ENCODE peak calls at places on chromosomes 11 and 22, in four cellular contexts. N, B, U and V are unnamed samples.

GRCh38 chr22:48565901-48566501 is 1261.7 kb downstream of the BRD1 start:
- DNase-seq in N (no peak), B (no peak), U (no peak), V (no peak)

GRCh38 chr22:42645341-42645937 is 3.8 kb downstream of the CYB5R3 start:
- DNase-seq in N (peak; percentile 42), B (no peak), U (no peak), V (no peak)

GRCh38 chr11:116730568-116730967 is 42.2 kb downstream of the BUD13 start:
- DNase-seq in N (peak; percentile 28), B (no peak), U (peak; percentile 40), V (no peak)

GRCh38 chr11:86183694-86184093 is 60.9 kb upstream of the EED start:
- DNase-seq in N (no peak), B (no peak), U (no peak), V (no peak)

GRCh38 chr11:76030286-76030685 is 176.0 kb downstream of the WNT11 start:
- DNase-seq in N (no peak), B (no peak), U (no peak), V (no peak)

GRCh38 chr22:40499187-40499753 is 128.9 kb downstream of the SGSM3 start:
- DNase-seq in N (no peak), B (no peak), U (no peak), V (no peak)

GRCh38 chr22:49979587-49980264 is 19.2 kb downstream of the PIM3 start:
- DNase-seq in N (no peak), B (no peak), U (peak; percentile 79), V (no peak)

GRCh38 chr11:69920500-69921428 is 101.5 kb upstream of the FGF3 start:
- DNase-seq in N (no peak), B (peak; percentile 38), U (peak; percentile 51), V (peak; percentile 26)

GRCh38 chr22:36775589-36775965 is 342 bp downstream of the IFT27 start:
- DNase-seq in N (peak; percentile 29), B (no peak), U (peak; percentile 72), V (no peak)

GRCh38 chr11:72257551-72257950 is 13.6 kb upstream of the PHOX2A start:
- DNase-seq in N (no peak), B (no peak), U (no peak), V (no peak)
- H3K27me3 ChIP-seq in N (peaks cover 45% of the 10 kb centered on the region), B (no peaks in the 10 kb centered on the region), U (no peaks in the 10 kb centered on the region), V (no peaks in the 10 kb centered on the region)

GRCh38 chr11:27456802-27457329 is 15.7 kb downstream of the LGR4 start:
- DNase-seq in N (no peak), B (no peak), U (no peak), V (no peak)
- H3K27me3 ChIP-seq in N (no peaks in the 10 kb centered on the region), B (no peaks in the 10 kb centered on the region), U (no peaks in the 10 kb centered on the region), V (no peaks in the 10 kb centered on the region)

GRCh38 chr11:129614256-129614944 is 201.2 kb upstream of the TMEM45B start:
- DNase-seq in N (no peak), B (no peak), U (no peak), V (no peak)
- H3K27me3 ChIP-seq in N (peaks cover 52% of the 10 kb centered on the region), B (no peaks in the 10 kb centered on the region), U (no peaks in the 10 kb centered on the region), V (no peaks in the 10 kb centered on the region)

GRCh38 chr22:44244265-44244822 is 63.6 kb downstream of the PARVG start:
- DNase-seq in N (no peak), B (peak; percentile 42), U (peak; percentile 24), V (no peak)
- H3K27me3 ChIP-seq in N (peaks cover 28% of the 10 kb centered on the region), B (no peaks in the 10 kb centered on the region), U (no peaks in the 10 kb centered on the region), V (peaks cover 20% of the 10 kb centered on the region)

GRCh38 chr11:46388619-46389449 is 2.7 kb downstream of the CHRM4 start:
- DNase-seq in N (no peak), B (no peak), U (peak; percentile 88), V (no peak)
- H3K27me3 ChIP-seq in N (peaks cover 74% of the 10 kb centered on the region), B (peaks cover 36% of the 10 kb centered on the region), U (peaks cover 77% of the 10 kb centered on the region), V (peaks cover 57% of the 10 kb centered on the region)

GRCh38 chr11:35432464-35432863 is 13.1 kb upstream of the SLC1A2 start:
- DNase-seq in N (no peak), B (no peak), U (no peak), V (no peak)

GRCh38 chr11:35433588-35433987 is 14.2 kb upstream of the SLC1A2 start:
- DNase-seq in N (no peak), B (no peak), U (no peak), V (no peak)
- H3K27me3 ChIP-seq in N (peaks cover 44% of the 10 kb centered on the region), B (no peaks in the 10 kb centered on the region), U (peaks cover 24% of the 10 kb centered on the region), V (no peaks in the 10 kb centered on the region)

DNA sequence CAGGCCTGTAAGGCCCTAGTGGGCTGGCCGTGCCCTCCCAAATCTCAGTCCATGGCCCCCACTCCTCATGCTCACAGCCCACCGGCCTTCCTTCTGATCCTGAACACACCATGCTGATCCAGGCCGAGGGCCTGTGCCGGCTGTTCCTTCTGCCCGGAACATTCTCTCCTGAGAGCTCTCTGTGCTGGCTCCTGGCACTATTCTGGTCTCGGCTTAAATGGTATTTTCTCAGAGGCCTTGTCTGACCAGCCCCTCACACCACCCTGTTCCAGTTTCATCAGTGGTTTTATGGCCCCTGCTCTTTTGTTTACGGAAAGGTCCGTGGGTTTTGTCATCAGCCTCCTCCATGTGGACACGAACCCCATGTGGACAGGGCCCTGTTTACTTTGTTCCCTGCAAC is 22.0 kb downstream of the SPTBN2 start:
- DNase-seq in N (no peak), B (no peak), U (no peak), V (no peak)
- H3K27me3 ChIP-seq in N (no peaks in the 10 kb centered on the region), B (no peaks in the 10 kb centered on the region), U (no peaks in the 10 kb centered on the region), V (no peaks in the 10 kb centered on the region)